ENCODE peak calls at places on chromosomes 3 and 15, in five cellular contexts. H, L, A, F and Q are unnamed samples.

GRCh38 chr3:50542177-50543034 is 25.1 kb downstream of the C3orf18 start:
- DNase-seq in H (peak; percentile 66), L (peak; percentile 77), F (no peak), A (no peak), Q (peak; percentile 57)

GRCh38 chr15:97521894-97522293 is 438.6 kb upstream of the ARRDC4 start:
- DNase-seq in F (no peak), A (no peak), H (no peak), L (no peak), Q (peak; percentile 80)

GRCh38 chr3:189365609-189366564 is 194.1 kb downstream of the TPRG1 start:
- DNase-seq in H (no peak), F (no peak), L (no peak), A (no peak), Q (no peak)

GRCh38 chr15:71294636-71295241 is 179.5 kb downstream of the THSD4 start:
- DNase-seq in H (no peak), L (peak; percentile 88), F (peak; percentile 92), A (no peak), Q (no peak)

GRCh38 chr15:59353994-59354951 is 18.4 kb downstream of the MYO1E start:
- DNase-seq in F (no peak), H (no peak), A (no peak), L (no peak), Q (no peak)

GRCh38 chr3:51953445-51953844 is 1.7 kb upstream of the GPR62 start:
- DNase-seq in F (peak; percentile 40), L (no peak), H (no peak), A (no peak), Q (no peak)

GRCh38 chr3:13352621-13353131 is 67.4 kb downstream of the NUP210 start:
- DNase-seq in A (no peak), L (no peak), F (no peak), H (no peak), Q (no peak)

GRCh38 chr15:68045289-68046265 is 8.5 kb upstream of the PIAS1 start:
- DNase-seq in F (no peak), A (no peak), L (no peak), H (no peak), Q (no peak)

GRCh38 chr15:56286213-56286612 is 42.5 kb upstream of the RFX7 start:
- DNase-seq in F (no peak), A (no peak), L (no peak), H (no peak), Q (no peak)

GRCh38 chr3:25235033-25235432 is 193.0 kb upstream of the RARB start:
- DNase-seq in F (no peak), H (no peak), L (no peak), A (no peak), Q (no peak)

GRCh38 chr3:78086150-78086549 is 1046.3 kb downstream of the ROBO2 start:
- DNase-seq in L (no peak), H (no peak), A (no peak), F (no peak), Q (no peak)

GRCh38 chr3:116188231-116188785 is 257.0 kb downstream of the LSAMP start:
- DNase-seq in H (no peak), L (no peak), F (no peak), A (no peak), Q (no peak)

GRCh38 chr3:135965506-135966348 is at the start of gene PPP2R3A:
- DNase-seq in L (peak; percentile 85), A (no peak), F (peak; percentile 17), H (peak; percentile 89), Q (peak; percentile 83)

GRCh38 chr3:41630708-41631107 is 331.2 kb downstream of the ULK4 start:
- DNase-seq in H (no peak), L (no peak), A (no peak), F (no peak), Q (no peak)

GRCh38 chr15:68210821-68211655 is 5.9 kb upstream of the CALML4 start:
- DNase-seq in F (no peak), A (no peak), H (peak; percentile 79), L (peak; percentile 67), Q (peak; percentile 69)

GRCh38 chr3:29064085-29064484 is 216.8 kb upstream of the RBMS3 start:
- DNase-seq in F (peak; percentile 80), H (no peak), L (no peak), A (no peak), Q (no peak)

GRCh38 chr3:152192050-152192449 is 76.7 kb upstream of the MBNL1 start:
- DNase-seq in F (no peak), A (no peak), L (no peak), H (no peak), Q (no peak)

GRCh38 chr3:8997151-8997550 is 33.9 kb upstream of the RAD18 start:
- DNase-seq in A (no peak), F (no peak), H (no peak), L (no peak), Q (no peak)

GRCh38 chr3:172080503-172080902 is 41.1 kb downstream of the FNDC3B start:
- DNase-seq in H (no peak), F (no peak), A (no peak), L (no peak), Q (no peak)

GRCh38 chr15:76866716-76867321 is 38.3 kb downstream of the SCAPER start:
- DNase-seq in L (no peak), F (peak; percentile 10), H (no peak), A (no peak), Q (no peak)

GRCh38 chr15:67010898-67011619 is 54.3 kb upstream of the SMAD3 start:
- DNase-seq in A (no peak), F (no peak), L (no peak), H (no peak), Q (no peak)

GRCh38 chr3:53219897-53220483 is 35.8 kb downstream of the TKT start:
- DNase-seq in A (peak; percentile 18), H (peak; percentile 90), L (peak; percentile 89), F (no peak), Q (peak; percentile 84)

GRCh38 chr3:89851974-89852621 is 744.7 kb downstream of the EPHA3 start:
- DNase-seq in H (no peak), F (no peak), L (peak; percentile 31), A (no peak), Q (peak; percentile 10)

GRCh38 chr3:81874738-81875137 is 113.3 kb upstream of the GBE1 start:
- DNase-seq in H (no peak), A (no peak), L (no peak), F (no peak), Q (no peak)

GRCh38 chr3:38397320-38397719 is 50.7 kb downstream of the XYLB start:
- DNase-seq in L (no peak), A (no peak), H (peak; percentile 49), F (no peak), Q (peak; percentile 29)

GRCh38 chr3:52522651-52523251 is 10.9 kb downstream of the NT5DC2 start:
- DNase-seq in L (no peak), H (peak; percentile 31), F (no peak), A (no peak), Q (peak; percentile 10)

GRCh38 chr3:23859839-23860382 is 54.2 kb downstream of the UBE2E1 start:
- DNase-seq in H (no peak), A (no peak), F (no peak), L (no peak), Q (no peak)

GRCh38 chr3:55486101-55486856 is 827 bp downstream of the WNT5A start:
- DNase-seq in H (peak; percentile 56), L (peak; percentile 63), A (no peak), F (no peak), Q (peak; percentile 52)

GRCh38 chr15:74291101-74292071 is 55.3 kb downstream of the CCDC33 start:
- DNase-seq in A (no peak), F (peak; percentile 4), L (peak; percentile 72), H (peak; percentile 88), Q (peak; percentile 90)

GRCh38 chr3:82002993-82003642 is 241.7 kb upstream of the GBE1 start:
- DNase-seq in H (no peak), A (no peak), F (no peak), L (no peak), Q (no peak)

GRCh38 chr3:141360888-141361598 is 7.3 kb upstream of the ZBTB38 start:
- DNase-seq in A (no peak), H (peak; percentile 49), L (peak; percentile 42), F (peak; percentile 87), Q (peak; percentile 46)

GRCh38 chr3:44050867-44051266 is 190.8 kb upstream of the TOPAZ1 start:
- DNase-seq in A (no peak), F (no peak), H (no peak), L (no peak), Q (no peak)

GRCh38 chr3:51501833-51502561 is 2.2 kb upstream of the DCAF1 start:
- DNase-seq in F (no peak), A (peak; percentile 9), H (peak; percentile 83), L (peak; percentile 87), Q (peak; percentile 78)

GRCh38 chr15:73873456-73873855 is at the start of gene TBC1D21:
- DNase-seq in F (no peak), L (no peak), H (no peak), A (no peak), Q (no peak)

GRCh38 chr15:59247364-59247763 is 40.7 kb downstream of the LDHAL6B start:
- DNase-seq in L (peak; percentile 72), H (peak; percentile 64), F (no peak), A (no peak), Q (no peak)

GRCh38 chr15:99054025-99054387 is 46.4 kb upstream of the PGPEP1L start:
- DNase-seq in L (no peak), A (no peak), F (no peak), H (no peak), Q (no peak)

GRCh38 chr15:51092480-51092879 is 2.2 kb downstream of the TNFAIP8L3 start:
- DNase-seq in H (no peak), L (no peak), A (no peak), F (no peak), Q (no peak)
- H3K4me3 ChIP-seq in H (no peak overlapping the region), L (no peak overlapping the region), A (peak overlapping the region; percentile 69), F (no peak overlapping the region), Q (no peak overlapping the region)

GRCh38 chr15:90075420-90076289 is 26.6 kb downstream of the IDH2 start:
- DNase-seq in F (no peak), H (no peak), A (no peak), L (no peak), Q (no peak)
- H3K4me3 ChIP-seq in F (no peak overlapping the region), H (no peak overlapping the region), A (no peak overlapping the region), L (no peak overlapping the region), Q (no peak overlapping the region)

DNA sequence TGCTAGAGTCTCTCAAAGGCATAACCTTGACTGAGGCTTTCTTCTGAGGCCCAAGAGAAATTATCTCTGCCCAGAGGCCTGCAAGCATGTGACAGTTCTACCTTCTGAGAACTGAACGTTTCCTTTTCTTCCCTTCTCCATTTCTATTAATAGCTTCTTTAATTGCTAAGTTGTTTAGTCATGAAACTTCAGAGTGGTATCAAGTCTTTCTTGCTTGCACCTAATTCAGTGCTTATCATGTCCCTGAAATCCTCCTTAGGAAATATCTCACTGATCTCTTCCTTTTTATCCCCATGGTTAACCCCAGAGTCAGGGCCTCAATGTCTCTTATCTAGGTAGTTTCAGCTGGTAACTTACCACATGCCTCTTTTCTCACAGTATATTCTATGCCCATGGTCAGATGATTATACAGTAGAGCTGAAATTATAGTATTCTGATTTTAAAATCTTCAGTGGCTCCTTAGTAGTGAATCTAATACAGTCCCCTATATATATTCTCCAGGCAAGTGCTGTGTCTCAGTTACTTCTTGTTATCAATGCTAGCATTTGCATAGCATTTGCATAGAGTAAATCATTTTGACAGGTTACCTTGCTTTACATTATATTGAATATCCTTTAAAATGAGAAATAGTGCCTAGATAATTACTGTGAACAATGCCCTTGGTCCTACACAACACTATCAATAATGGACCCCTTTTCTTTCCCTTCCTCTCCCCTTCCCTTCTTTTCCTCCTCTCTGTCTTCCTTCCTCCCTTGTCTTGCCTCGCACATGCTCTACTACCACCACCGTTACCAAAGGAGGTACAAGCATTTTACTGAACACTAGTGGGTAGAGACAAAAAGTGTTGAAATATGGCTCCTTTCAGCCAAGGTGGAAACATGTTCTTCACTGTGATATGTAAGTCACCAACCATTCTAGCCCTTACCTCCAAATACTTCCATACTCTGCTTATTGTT is 33.0 kb downstream of the KBTBD8 start:
- DNase-seq in L (no peak), A (no peak), F (no peak), H (no peak), Q (no peak)
- H3K4me3 ChIP-seq in L (no peak overlapping the region), A (no peak overlapping the region), F (no peak overlapping the region), H (no peak overlapping the region), Q (no peak overlapping the region)

GRCh38 chr15:85330941-85331588 is 49.3 kb upstream of the AKAP13 start:
- DNase-seq in L (peak; percentile 92), F (peak; percentile 63), H (peak; percentile 89), A (peak; percentile 52), Q (peak; percentile 91)
- H3K4me3 ChIP-seq in L (no peak overlapping the region), F (peak overlapping the region; percentile 41), H (no peak overlapping the region), A (no peak overlapping the region), Q (no peak overlapping the region)